ENCODE peak calls at places on chromosomes 12 and 14, in four cellular contexts. One of them, this sample, is unnamed.

GRCh38 chr14:69107407-69108003 is 45.4 kb downstream of the DCAF5 start:
- DNase-seq in SK-N-SH: peak
- DNase-seq in GM12878: peak
- DNase-seq in H1: no peak
- DNase-seq in this sample: peak

GRCh38 chr14:104085032-104085888 is at the start of gene ASPG:
- DNase-seq in SK-N-SH: peak
- DNase-seq in GM12878: no peak
- DNase-seq in H1: peak
- DNase-seq in this sample: no peak

GRCh38 chr12:109928058-109928656 is 28.1 kb downstream of the TCHP start:
- DNase-seq in SK-N-SH: no peak
- DNase-seq in GM12878: no peak
- DNase-seq in H1: no peak
- DNase-seq in this sample: no peak

GRCh38 chr12:124923906-124924734 is 9.7 kb upstream of the UBC start:
- DNase-seq in SK-N-SH: no peak
- DNase-seq in GM12878: no peak
- DNase-seq in H1: no peak
- DNase-seq in this sample: no peak

GRCh38 chr12:92861381-92861780 is 67.7 kb downstream of the EEA1 start:
- DNase-seq in SK-N-SH: no peak
- DNase-seq in GM12878: no peak
- DNase-seq in H1: no peak
- DNase-seq in this sample: no peak

GRCh38 chr12:120687570-120688289 is 781 bp downstream of the MLEC start:
- DNase-seq in SK-N-SH: no peak
- DNase-seq in GM12878: no peak
- DNase-seq in H1: no peak
- DNase-seq in this sample: no peak

GRCh38 chr14:105864116-105864515 is 337.7 kb downstream of the TMEM121 start:
- DNase-seq in SK-N-SH: no peak
- DNase-seq in GM12878: no peak
- DNase-seq in H1: no peak
- DNase-seq in this sample: no peak

GRCh38 chr12:116771651-116772050 is 33.5 kb downstream of the RNFT2 start:
- DNase-seq in SK-N-SH: no peak
- DNase-seq in GM12878: no peak
- DNase-seq in H1: no peak
- DNase-seq in this sample: no peak

GRCh38 chr12:99549651-99550050 is 97.9 kb upstream of the GARIN6 start:
- DNase-seq in SK-N-SH: no peak
- DNase-seq in GM12878: no peak
- DNase-seq in H1: no peak
- DNase-seq in this sample: no peak

GRCh38 chr14:94638330-94638729 is 26.1 kb downstream of the SERPINA3 start:
- DNase-seq in SK-N-SH: no peak
- DNase-seq in GM12878: no peak
- DNase-seq in H1: no peak
- DNase-seq in this sample: no peak

GRCh38 chr12:22047495-22047894 is 1.5 kb downstream of the CMAS start:
- DNase-seq in SK-N-SH: no peak
- DNase-seq in GM12878: no peak
- DNase-seq in H1: no peak
- DNase-seq in this sample: no peak

GRCh38 chr12:108614041-108614440 is 16.2 kb upstream of the TMEM119 start:
- DNase-seq in SK-N-SH: no peak
- DNase-seq in GM12878: no peak
- DNase-seq in H1: no peak
- DNase-seq in this sample: no peak

GRCh38 chr12:104172564-104172935 is 34.5 kb upstream of the NFYB start:
- DNase-seq in SK-N-SH: no peak
- DNase-seq in GM12878: no peak
- DNase-seq in H1: no peak
- DNase-seq in this sample: no peak

GRCh38 chr12:44375694-44376093 is 500.4 kb downstream of the NELL2 start:
- DNase-seq in SK-N-SH: no peak
- DNase-seq in GM12878: no peak
- DNase-seq in H1: no peak
- DNase-seq in this sample: no peak

GRCh38 chr12:30268036-30268435 is 427.6 kb downstream of the IPO8 start:
- DNase-seq in SK-N-SH: no peak
- DNase-seq in GM12878: no peak
- DNase-seq in H1: no peak
- DNase-seq in this sample: no peak

GRCh38 chr14:54976316-54976715 is 50.6 kb downstream of the WDHD1 start:
- DNase-seq in SK-N-SH: no peak
- DNase-seq in GM12878: no peak
- DNase-seq in H1: no peak
- DNase-seq in this sample: no peak

GRCh38 chr12:22631863-22632463 is 7.0 kb downstream of the ETNK1 start:
- DNase-seq in SK-N-SH: peak
- DNase-seq in GM12878: no peak
- DNase-seq in H1: no peak
- DNase-seq in this sample: no peak

GRCh38 chr14:33692762-33693161 is 258.1 kb downstream of the EGLN3 start:
- DNase-seq in SK-N-SH: no peak
- DNase-seq in GM12878: no peak
- DNase-seq in H1: no peak
- DNase-seq in this sample: no peak

GRCh38 chr12:28367993-28368392 is 177.7 kb downstream of the CCDC91 start:
- DNase-seq in SK-N-SH: no peak
- DNase-seq in GM12878: no peak
- DNase-seq in H1: no peak
- DNase-seq in this sample: no peak

GRCh38 chr12:53996188-53996885 is 3.6 kb upstream of the HOXC9 start:
- DNase-seq in SK-N-SH: no peak
- DNase-seq in GM12878: no peak
- DNase-seq in H1: no peak
- DNase-seq in this sample: no peak

GRCh38 chr12:92363295-92364146 is 217.9 kb upstream of the BTG1 start:
- DNase-seq in SK-N-SH: peak
- DNase-seq in GM12878: peak
- DNase-seq in H1: no peak
- DNase-seq in this sample: no peak

GRCh38 chr12:32264995-32265394 is 134.4 kb upstream of the FGD4 start:
- DNase-seq in SK-N-SH: no peak
- DNase-seq in GM12878: no peak
- DNase-seq in H1: no peak
- DNase-seq in this sample: no peak

GRCh38 chr14:70886421-70887206 is 20.6 kb upstream of the PCNX1 start:
- DNase-seq in SK-N-SH: no peak
- DNase-seq in GM12878: peak
- DNase-seq in H1: no peak
- DNase-seq in this sample: no peak

GRCh38 chr14:24909523-24910302 is 140.2 kb downstream of the STXBP6 start:
- DNase-seq in SK-N-SH: no peak
- DNase-seq in GM12878: no peak
- DNase-seq in H1: no peak
- DNase-seq in this sample: no peak

GRCh38 chr14:22569106-22569748 is 19.8 kb downstream of the DAD1 start:
- DNase-seq in SK-N-SH: no peak
- DNase-seq in GM12878: no peak
- DNase-seq in H1: no peak
- DNase-seq in this sample: no peak

GRCh38 chr12:12534134-12534866 is 28.4 kb downstream of the DUSP16 start:
- DNase-seq in SK-N-SH: peak
- DNase-seq in GM12878: no peak
- DNase-seq in H1: no peak
- DNase-seq in this sample: peak
- TF ChIP-seq TCF12 in SK-N-SH: peak
- TF ChIP-seq TCF12 in GM12878: no peak
- TF ChIP-seq TCF12 in H1: no peak
- TF ChIP-seq TCF12 in this sample: no peak

DNA sequence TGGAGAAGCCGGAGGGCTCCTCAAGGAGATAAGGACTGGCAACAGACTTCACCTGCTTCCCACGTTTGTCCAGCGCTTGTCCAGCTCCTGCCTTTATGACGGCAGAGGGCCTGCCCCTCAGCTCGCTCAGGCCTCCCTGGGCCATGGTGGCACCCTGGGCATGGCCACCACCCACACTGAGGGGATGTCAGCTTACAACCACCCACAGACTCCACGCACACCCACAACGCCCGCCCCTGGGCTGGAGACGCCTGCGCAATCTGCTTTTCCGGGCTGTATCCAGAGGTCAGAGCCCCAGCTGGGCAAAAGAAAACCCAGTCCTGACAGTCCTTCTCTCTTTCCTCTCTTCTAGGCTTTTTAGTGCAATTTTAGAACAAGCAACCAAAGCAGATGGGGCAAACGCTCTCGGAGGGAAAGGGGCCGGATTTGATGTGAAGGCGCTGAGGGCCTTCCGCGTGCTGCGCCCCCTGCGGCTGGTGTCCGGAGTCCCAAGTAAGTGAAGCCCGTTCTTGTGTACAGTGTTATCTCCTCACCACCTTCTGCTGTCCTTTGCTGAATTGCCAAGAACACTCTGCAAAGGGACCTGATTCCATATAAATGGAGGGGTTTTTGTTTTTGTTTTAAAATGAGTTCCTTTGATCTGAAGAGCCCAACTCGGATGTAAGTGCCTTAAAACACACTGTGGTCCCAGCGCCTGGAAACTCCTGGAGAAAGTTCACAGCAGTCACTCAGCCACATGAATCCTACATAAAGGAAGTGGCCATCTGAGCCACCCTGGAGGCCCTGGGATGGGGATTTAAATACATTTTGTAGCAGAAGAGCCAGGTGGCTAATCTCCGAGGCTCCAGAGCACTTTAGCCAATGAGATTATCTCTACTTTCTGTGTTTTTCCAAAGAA is 337.3 kb upstream of the FKBP4 start:
- DNase-seq in SK-N-SH: no peak
- DNase-seq in GM12878: no peak
- DNase-seq in H1: no peak
- DNase-seq in this sample: no peak
- TF ChIP-seq TCF12 in SK-N-SH: no peak
- TF ChIP-seq TCF12 in GM12878: no peak
- TF ChIP-seq TCF12 in H1: no peak
- TF ChIP-seq TCF12 in this sample: no peak

DNA sequence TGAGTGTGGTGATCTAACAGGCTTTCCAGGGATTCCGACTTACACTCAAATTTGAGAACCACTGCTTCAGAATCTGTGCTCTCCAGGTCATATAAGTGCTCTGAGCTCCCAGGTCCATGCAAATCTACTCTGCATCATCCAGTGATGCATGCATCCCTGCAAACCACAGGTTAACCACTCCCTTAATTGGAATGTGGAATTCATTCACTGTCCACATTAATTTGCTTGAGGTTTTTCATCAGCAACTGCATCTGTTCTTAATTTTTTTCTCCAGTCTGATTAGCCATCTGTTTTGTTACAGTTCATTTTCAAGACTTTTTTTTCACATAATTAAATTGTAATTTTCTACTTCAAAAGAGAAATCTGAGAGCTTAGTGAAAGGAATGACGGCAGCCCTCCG is 43.4 kb upstream of the RIN3 start:
- DNase-seq in SK-N-SH: no peak
- DNase-seq in GM12878: no peak
- DNase-seq in H1: no peak
- DNase-seq in this sample: no peak
- TF ChIP-seq TCF12 in SK-N-SH: peak
- TF ChIP-seq TCF12 in GM12878: no peak
- TF ChIP-seq TCF12 in H1: no peak
- TF ChIP-seq TCF12 in this sample: no peak

DNA sequence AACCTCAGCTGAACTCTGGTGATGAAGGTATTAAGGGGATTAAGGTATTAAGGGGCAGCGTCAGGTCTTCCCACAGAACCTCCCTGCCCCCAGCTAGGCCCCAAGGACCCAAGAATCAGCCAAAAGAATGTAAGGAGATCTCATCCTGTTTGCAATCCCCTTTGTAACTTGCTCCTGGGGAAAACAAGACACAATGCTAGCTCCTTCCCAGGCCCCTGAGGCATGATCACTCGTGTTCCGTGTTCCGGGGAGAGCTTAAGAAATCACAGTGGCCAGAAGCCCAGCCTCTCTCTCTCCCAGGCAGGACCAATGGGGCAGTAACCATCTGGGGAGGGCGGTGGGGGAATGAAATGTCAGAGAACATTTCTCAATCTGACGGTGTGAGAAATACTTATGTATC is 33.2 kb downstream of the PIGH start:
- DNase-seq in SK-N-SH: no peak
- DNase-seq in GM12878: no peak
- DNase-seq in H1: no peak
- DNase-seq in this sample: no peak
- TF ChIP-seq TCF12 in SK-N-SH: no peak
- TF ChIP-seq TCF12 in GM12878: no peak
- TF ChIP-seq TCF12 in H1: no peak
- TF ChIP-seq TCF12 in this sample: no peak

DNA sequence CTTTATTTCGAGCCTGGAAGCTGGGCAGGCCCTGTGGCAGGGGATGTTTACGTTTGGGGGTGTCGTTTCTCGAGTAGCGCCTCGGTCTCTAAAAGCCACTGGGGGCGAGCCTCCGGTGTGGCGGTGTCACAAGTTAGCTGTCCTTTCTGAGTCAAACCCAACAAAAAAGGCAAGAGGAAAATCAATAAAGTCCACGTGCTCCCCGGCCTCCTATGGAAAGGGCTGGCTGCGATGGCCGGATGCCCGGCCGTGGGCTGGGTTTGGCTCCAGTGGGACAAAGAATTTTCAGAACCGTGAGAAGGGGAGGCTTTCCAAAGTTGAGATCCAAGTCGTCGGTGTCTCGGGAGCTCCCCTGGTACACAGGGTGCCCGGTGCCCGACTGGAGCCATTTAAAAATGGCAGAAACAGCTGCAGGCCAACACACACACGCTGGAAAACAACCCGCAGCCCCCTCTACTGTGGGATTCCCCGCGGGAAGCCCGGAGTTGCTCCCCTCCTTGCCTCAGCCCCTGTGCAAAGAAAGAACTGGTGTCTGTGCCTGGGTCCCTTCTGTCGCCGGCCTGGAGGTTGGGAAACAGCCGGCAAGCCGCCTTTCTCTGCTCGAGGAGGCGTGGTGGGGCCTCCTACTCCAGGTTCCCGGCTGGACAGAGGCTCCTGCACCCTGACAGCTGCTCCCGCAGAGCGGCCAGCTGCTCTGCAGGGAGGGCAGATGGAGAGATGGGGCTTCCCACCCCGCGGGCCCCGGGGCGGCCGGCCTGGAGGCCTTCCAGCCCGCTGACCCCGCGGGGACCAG is 1.9 kb downstream of the BCL7A start:
- DNase-seq in SK-N-SH: peak
- DNase-seq in GM12878: no peak
- DNase-seq in H1: no peak
- DNase-seq in this sample: peak
- TF ChIP-seq TCF12 in SK-N-SH: no peak
- TF ChIP-seq TCF12 in GM12878: peak
- TF ChIP-seq TCF12 in H1: no peak
- TF ChIP-seq TCF12 in this sample: no peak

GRCh38 chr14:35158951-35159653 is 36.8 kb downstream of the PRORP start:
- DNase-seq in SK-N-SH: no peak
- DNase-seq in GM12878: no peak
- DNase-seq in H1: no peak
- DNase-seq in this sample: peak

GRCh38 chr14:35154016-35154415 is 31.7 kb downstream of the PRORP start:
- DNase-seq in SK-N-SH: no peak
- DNase-seq in GM12878: no peak
- DNase-seq in H1: no peak
- DNase-seq in this sample: no peak

GRCh38 chr14:35158491-35158890 is 36.1 kb downstream of the PRORP start:
- DNase-seq in SK-N-SH: no peak
- DNase-seq in GM12878: no peak
- DNase-seq in H1: no peak
- DNase-seq in this sample: no peak

GRCh38 chr14:35159742-35160409 is 37.5 kb downstream of the PRORP start:
- DNase-seq in SK-N-SH: no peak
- DNase-seq in GM12878: no peak
- DNase-seq in H1: no peak
- DNase-seq in this sample: peak

GRCh38 chr14:35155962-35156361 is 33.6 kb downstream of the PRORP start:
- DNase-seq in SK-N-SH: peak
- DNase-seq in GM12878: no peak
- DNase-seq in H1: no peak
- DNase-seq in this sample: no peak
- TF ChIP-seq TCF12 in SK-N-SH: no peak
- TF ChIP-seq TCF12 in GM12878: no peak
- TF ChIP-seq TCF12 in H1: no peak
- TF ChIP-seq TCF12 in this sample: no peak